ENCODE peak calls at places on chromosomes 1 and 21, in five cellular contexts. F, Y, G, W and C are unnamed samples. For H3K9me3, the result is how much of the 10 kb centered on the place peaks cover.

GRCh38 chr1:186806477-186806876 is 22.3 kb upstream of the PLA2G4A start:
- DNase-seq in Y (peak), F (peak), W (peak), G (peak), C (no peak)

GRCh38 chr1:54818461-54819194 is 17.5 kb upstream of the TTC22 start:
- DNase-seq in W (no peak), G (peak), F (no peak), Y (peak), C (no peak)

GRCh38 chr1:47694011-47694890 is 256.4 kb downstream of the FOXD2 start:
- DNase-seq in W (no peak), F (no peak), G (no peak), Y (no peak), C (peak)

GRCh38 chr1:20400341-20401177 is 85.5 kb downstream of the CAMK2N1 start:
- DNase-seq in Y (no peak), G (no peak), W (no peak), F (no peak), C (no peak)

GRCh38 chr1:218945050-218945449 is 228.6 kb upstream of the LYPLAL1 start:
- DNase-seq in Y (peak), W (no peak), F (peak), G (peak), C (no peak)

GRCh38 chr1:68230901-68231626 is 1.3 kb downstream of the WLS start:
- DNase-seq in Y (peak), G (no peak), W (peak), F (no peak), C (peak)

GRCh38 chr21:44947930-44948331 is 8.1 kb downstream of the SLX9 start:
- DNase-seq in G (no peak), W (peak), Y (no peak), F (no peak), C (peak)

GRCh38 chr1:229924639-229925038 is 142.4 kb upstream of the GALNT2 start:
- DNase-seq in G (no peak), Y (no peak), F (no peak), W (no peak), C (no peak)

GRCh38 chr1:7228252-7228961 is 443.2 kb downstream of the CAMTA1 start:
- DNase-seq in F (no peak), G (no peak), Y (no peak), W (no peak), C (peak)

GRCh38 chr1:174534789-174535188 is 87.0 kb downstream of the GPR52 start:
- DNase-seq in G (peak), Y (no peak), F (no peak), W (no peak), C (no peak)

GRCh38 chr1:230137328-230137815 is 70.3 kb downstream of the GALNT2 start:
- DNase-seq in F (no peak), Y (peak), G (no peak), W (peak), C (no peak)

GRCh38 chr1:245560460-245560859 is 405.7 kb downstream of the KIF26B start:
- DNase-seq in Y (no peak), F (no peak), G (no peak), W (no peak), C (no peak)

GRCh38 chr1:64215576-64215975 is 12.2 kb downstream of the UBE2U start:
- DNase-seq in F (no peak), W (no peak), Y (no peak), G (no peak), C (no peak)

GRCh38 chr1:68384321-68384813 is 65.4 kb downstream of the RPE65 start:
- DNase-seq in W (no peak), G (peak), Y (peak), F (peak), C (no peak)

GRCh38 chr1:16289959-16290358 is 53.0 kb upstream of the CPLANE2 start:
- DNase-seq in W (no peak), F (peak), Y (no peak), G (no peak), C (no peak)

GRCh38 chr1:71157715-71158114 is 76.9 kb upstream of the ZRANB2 start:
- DNase-seq in Y (no peak), G (no peak), F (no peak), W (no peak), C (no peak)

GRCh38 chr1:40462956-40463590 is 12.8 kb downstream of the ZFP69B start:
- DNase-seq in F (peak), Y (no peak), W (no peak), G (peak), C (no peak)
- H3K9me3 ChIP-seq in F (half or more), Y (under half), W (under half), G (under half), C (half or more)

DNA sequence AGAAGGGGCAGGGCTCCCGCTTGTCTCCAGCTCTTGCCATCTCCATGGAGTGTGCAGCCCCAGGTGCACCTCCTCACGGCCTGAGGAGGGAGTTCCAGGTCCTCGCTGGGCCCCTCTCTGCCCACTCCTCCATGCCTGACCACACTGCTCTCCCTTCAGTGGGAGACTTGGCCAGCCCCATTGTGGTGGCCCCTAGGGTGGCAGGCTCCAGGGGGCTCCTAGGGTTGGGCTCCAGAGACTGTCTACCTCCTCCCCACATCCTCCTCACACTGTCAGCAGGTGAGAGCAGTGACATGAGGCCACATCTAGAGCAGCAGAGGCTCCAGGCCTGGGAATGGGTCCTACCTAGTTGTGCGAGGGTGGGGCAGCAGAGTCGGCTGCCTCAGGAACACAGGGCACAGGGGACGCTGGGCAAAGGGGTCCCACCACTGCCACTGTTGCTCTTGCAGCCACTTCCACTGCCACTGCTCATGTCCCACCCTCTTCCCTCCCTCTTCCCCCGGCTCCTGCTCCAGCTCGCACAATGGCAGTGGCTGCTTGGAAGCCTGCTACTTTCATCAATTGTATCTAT is 514.8 kb downstream of the MRPL39 start:
- DNase-seq in W (no peak), Y (no peak), G (no peak), F (no peak), C (peak)
- H3K9me3 ChIP-seq in W (under half), Y (under half), G (under half), F (under half), C (under half)

DNA sequence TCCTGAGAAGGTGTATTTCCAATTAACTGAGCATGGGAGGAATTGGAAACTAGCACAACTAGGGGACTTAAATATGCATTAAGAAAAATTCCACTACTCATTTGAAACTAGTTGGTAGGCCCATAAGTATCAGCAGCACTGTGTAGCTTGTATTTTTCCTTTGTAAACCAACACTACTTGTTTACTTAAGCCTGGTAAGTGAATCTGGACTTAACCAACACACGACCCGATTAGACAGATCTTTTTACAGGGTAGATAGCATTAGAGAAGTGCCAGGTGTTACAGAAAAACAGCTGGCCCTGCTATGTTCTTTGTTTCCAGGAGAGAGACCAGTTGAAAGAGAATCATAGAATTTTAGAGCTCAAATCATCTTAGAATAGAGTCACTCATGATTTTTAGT is 136.3 kb upstream of the MAGI3 start:
- DNase-seq in G (no peak), Y (no peak), W (peak), F (no peak), C (no peak)
- H3K9me3 ChIP-seq in G (under half), Y (under half), W (under half), F (under half), C (under half)

GRCh38 chr1:4761324-4761723 is 106.9 kb downstream of the AJAP1 start:
- DNase-seq in G (no peak), W (no peak), F (no peak), Y (no peak), C (no peak)
- H3K9me3 ChIP-seq in G (under half), W (under half), F (under half), Y (under half), C (under half)

GRCh38 chr1:238458924-238459323 is 568.2 kb upstream of the ZP4 start:
- DNase-seq in F (no peak), W (no peak), Y (no peak), G (no peak), C (no peak)
- H3K9me3 ChIP-seq in F (under half), W (under half), Y (under half), G (under half), C (under half)

GRCh38 chr1:152410028-152410427 is 4.0 kb downstream of the CRNN start:
- DNase-seq in F (no peak), Y (no peak), G (no peak), W (no peak), C (no peak)

GRCh38 chr1:152411144-152411543 is 2.9 kb downstream of the CRNN start:
- DNase-seq in F (no peak), G (no peak), Y (no peak), W (peak), C (no peak)

GRCh38 chr1:152410599-152410998 is 3.5 kb downstream of the CRNN start:
- DNase-seq in W (peak), G (no peak), F (no peak), Y (peak), C (no peak)

GRCh38 chr1:152413909-152414308 is at the start of gene CRNN:
- DNase-seq in F (no peak), G (no peak), Y (no peak), W (no peak), C (no peak)

DNA sequence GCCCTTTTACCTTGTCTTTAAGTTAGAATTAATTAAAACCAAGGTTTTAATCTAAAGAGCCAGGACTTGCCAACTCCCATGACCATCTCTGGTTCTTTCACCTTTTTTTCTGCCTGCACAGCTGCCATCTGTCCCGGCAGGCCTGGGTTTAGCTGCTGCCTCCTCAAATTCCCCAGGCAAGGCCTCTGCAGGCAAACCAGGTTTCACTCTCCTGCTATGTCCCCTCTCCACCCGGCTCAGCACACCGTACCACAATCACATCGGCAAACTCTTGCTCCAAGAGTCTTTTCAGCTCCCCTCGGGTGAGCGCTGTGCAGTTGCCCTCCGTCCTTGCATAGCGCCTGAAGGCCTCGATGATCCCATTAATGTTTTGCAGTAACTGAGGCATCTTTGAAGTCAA is 2.2 kb downstream of the CRNN start:
- DNase-seq in Y (no peak), W (no peak), G (no peak), F (no peak), C (no peak)
- H3K9me3 ChIP-seq in Y (under half), W (under half), G (under half), F (under half), C (under half)

GRCh38 chr1:167673285-167673684 is 43.3 kb downstream of the RCSD1 start:
- DNase-seq in G (no peak), W (no peak), Y (no peak), F (no peak), C (no peak)
- H3K9me3 ChIP-seq in G (under half), W (under half), Y (under half), F (under half), C (under half)